ENCODE peak calls at places on chromosomes 5 and 9, in six cellular contexts. N, L, G, M, U and Z are unnamed samples.

GRCh38 chr9:81974764-81975163 is 13.8 kb upstream of the SPATA31D1 start:
- DNase-seq in U (no peak), L (no peak), N (no peak), M (no peak), G (no peak), Z (no peak)

GRCh38 chr5:112737472-112738179 is at the start of gene APC:
- DNase-seq in U (peak), M (peak), N (peak), G (peak), L (peak), Z (peak)

GRCh38 chr9:73038613-73039012 is 85.8 kb upstream of the ALDH1A1 start:
- DNase-seq in N (no peak), U (peak), L (peak), M (no peak), G (no peak), Z (peak)

GRCh38 chr5:150589791-150590601 is 50.5 kb upstream of the SYNPO start:
- DNase-seq in G (peak), L (peak), U (no peak), M (no peak), N (no peak), Z (peak)

GRCh38 chr5:125012727-125013451 is 266.4 kb upstream of the ZNF608 start:
- DNase-seq in M (no peak), U (no peak), L (no peak), N (no peak), G (no peak), Z (no peak)

GRCh38 chr9:126844085-126844484 is 16.4 kb upstream of the ZBTB34 start:
- DNase-seq in N (no peak), M (peak), L (peak), G (no peak), U (peak), Z (peak)

GRCh38 chr5:79235222-79235577 is 731 bp upstream of the JMY start:
- DNase-seq in U (peak), L (peak), N (no peak), G (no peak), M (peak), Z (peak)

GRCh38 chr9:34989946-34990635 is 546 bp downstream of the DNAJB5 start:
- DNase-seq in M (no peak), G (peak), L (peak), N (peak), U (peak), Z (peak)

GRCh38 chr9:137982132-137982666 is 104.6 kb downstream of the CACNA1B start:
- DNase-seq in U (no peak), N (no peak), M (peak), G (no peak), L (no peak), Z (no peak)

GRCh38 chr5:20555034-20555433 is 567.0 kb upstream of the CDH18 start:
- DNase-seq in L (no peak), U (no peak), M (no peak), G (no peak), N (no peak), Z (no peak)

GRCh38 chr9:107175039-107175438 is 108.0 kb upstream of the RAD23B start:
- DNase-seq in N (no peak), L (peak), G (no peak), U (no peak), M (no peak), Z (no peak)

GRCh38 chr5:15566789-15567188 is 66.8 kb downstream of the FBXL7 start:
- DNase-seq in M (no peak), G (no peak), N (no peak), U (no peak), L (no peak), Z (no peak)